ENCODE peak calls at places on chromosome 2, in seven cellular contexts. One of them, this sample, is unnamed.

GRCh38 chr2:23940976-23941605 is 828 bp downstream of the UBXN2A start:
- DNase-seq in mucosa of gallbladder: no peak
- DNase-seq in AG08395: no peak
- DNase-seq in NCI-H345: no peak
- DNase-seq in Daoy: no peak
- DNase-seq in substantia nigra: no peak
- DNase-seq in GM10248: no peak
- DNase-seq in this sample: no peak

GRCh38 chr2:2175381-2176090 is 155.5 kb downstream of the MYT1L start:
- DNase-seq in GM10248: no peak
- DNase-seq in mucosa of gallbladder: no peak
- DNase-seq in Daoy: no peak
- DNase-seq in AG08395: no peak
- DNase-seq in NCI-H345: no peak
- DNase-seq in substantia nigra: no peak
- DNase-seq in this sample: no peak

GRCh38 chr2:201093573-201093972 is 21.8 kb downstream of the NDUFB3 start:
- DNase-seq in substantia nigra: no peak
- DNase-seq in Daoy: no peak
- DNase-seq in NCI-H345: no peak
- DNase-seq in GM10248: no peak
- DNase-seq in AG08395: peak; percentile 18
- DNase-seq in mucosa of gallbladder: no peak
- DNase-seq in this sample: no peak

GRCh38 chr2:28593356-28593755 is 97.5 kb downstream of the PLB1 start:
- DNase-seq in Daoy: no peak
- DNase-seq in AG08395: no peak
- DNase-seq in GM10248: no peak
- DNase-seq in mucosa of gallbladder: no peak
- DNase-seq in substantia nigra: no peak
- DNase-seq in NCI-H345: no peak
- DNase-seq in this sample: no peak

GRCh38 chr2:215698566-215698965 is 262.7 kb upstream of the FN1 start:
- DNase-seq in Daoy: peak; percentile 94
- DNase-seq in substantia nigra: no peak
- DNase-seq in GM10248: no peak
- DNase-seq in AG08395: peak; percentile 88
- DNase-seq in mucosa of gallbladder: no peak
- DNase-seq in NCI-H345: no peak
- DNase-seq in this sample: no peak

GRCh38 chr2:71510196-71510807 is 56.9 kb downstream of the DYSF start:
- DNase-seq in NCI-H345: peak; percentile 70
- DNase-seq in mucosa of gallbladder: peak; percentile 59
- DNase-seq in AG08395: peak; percentile 83
- DNase-seq in Daoy: peak; percentile 67
- DNase-seq in GM10248: peak; percentile 84
- DNase-seq in substantia nigra: peak; percentile 27
- DNase-seq in this sample: peak; percentile 70

GRCh38 chr2:120204022-120204405 is 19.2 kb downstream of the TMEM185B start:
- DNase-seq in mucosa of gallbladder: no peak
- DNase-seq in substantia nigra: no peak
- DNase-seq in Daoy: no peak
- DNase-seq in AG08395: no peak
- DNase-seq in GM10248: peak; percentile 14
- DNase-seq in NCI-H345: no peak
- DNase-seq in this sample: no peak

GRCh38 chr2:178088774-178089173 is 16.2 kb upstream of the PDE11A start:
- DNase-seq in mucosa of gallbladder: no peak
- DNase-seq in NCI-H345: no peak
- DNase-seq in AG08395: no peak
- DNase-seq in substantia nigra: no peak
- DNase-seq in Daoy: no peak
- DNase-seq in GM10248: no peak
- DNase-seq in this sample: no peak

GRCh38 chr2:54479422-54479821 is 23.3 kb downstream of the SPTBN1 start:
- DNase-seq in substantia nigra: no peak
- DNase-seq in AG08395: no peak
- DNase-seq in Daoy: no peak
- DNase-seq in GM10248: no peak
- DNase-seq in NCI-H345: no peak
- DNase-seq in mucosa of gallbladder: no peak
- DNase-seq in this sample: no peak

GRCh38 chr2:54553075-54553474 is 96.9 kb downstream of the SPTBN1 start:
- DNase-seq in NCI-H345: no peak
- DNase-seq in substantia nigra: no peak
- DNase-seq in GM10248: no peak
- DNase-seq in Daoy: no peak
- DNase-seq in AG08395: no peak
- DNase-seq in mucosa of gallbladder: no peak
- DNase-seq in this sample: no peak

This sample was measured in hypothalamus.